ENCODE peak calls at places on chromosome 3, in eight cellular contexts. T is progenitor cell of endocrine pancreas; P is K562; O is Panc1; Q is CD8-positive, alpha-beta T cell; S is HFFc6; W is coronary artery; M is adrenal gland. E is an unnamed sample.

GRCh38 chr3:171770689-171771620 is 39.3 kb downstream of the PLD1 start:
- DNase-seq in T (no peak), P (peak; percentile 72), O (no peak), Q (no peak), S (peak; percentile 70), W (no peak), M (peak; percentile 80), E (no peak)

GRCh38 chr3:23682646-23683045 is 123.1 kb upstream of the UBE2E1 start:
- DNase-seq in T (no peak), P (no peak), O (no peak), Q (no peak), S (no peak), W (no peak), M (no peak), E (no peak)

GRCh38 chr3:69033470-69033869 is 18.7 kb downstream of the TMF1 start:
- DNase-seq in T (no peak), P (no peak), O (peak; percentile 64), Q (no peak), S (peak; percentile 66), W (no peak), M (no peak), E (no peak)

GRCh38 chr3:51719413-51720025 is 12.7 kb downstream of the GRM2 start:
- DNase-seq in T (no peak), P (peak; percentile 3), O (no peak), Q (no peak), S (no peak), W (no peak), M (no peak), E (no peak)

GRCh38 chr3:185257334-185257733 is 3.5 kb upstream of the EHHADH start:
- DNase-seq in T (no peak), P (no peak), O (no peak), Q (no peak), S (no peak), W (no peak), M (no peak), E (no peak)

GRCh38 chr3:71498053-71498452 is 85.5 kb downstream of the FOXP1 start:
- DNase-seq in T (no peak), P (no peak), O (no peak), Q (no peak), S (no peak), W (no peak), M (no peak), E (no peak)

GRCh38 chr3:46503194-46503924 is 5.6 kb downstream of the RTP3 start:
- DNase-seq in T (no peak), P (no peak), O (no peak), Q (no peak), S (no peak), W (no peak), M (no peak), E (no peak)

GRCh38 chr3:177460100-177460499 is 262.8 kb upstream of the TBL1XR1 start:
- DNase-seq in T (no peak), P (no peak), O (no peak), Q (no peak), S (no peak), W (no peak), M (no peak), E (no peak)

GRCh38 chr3:124993462-124993861 is 58.9 kb upstream of the MUC13 start:
- DNase-seq in T (no peak), P (no peak), O (no peak), Q (no peak), S (no peak), W (no peak), M (peak; percentile 31), E (no peak)

GRCh38 chr3:196843435-196844110 is 24.1 kb upstream of the SENP5 start:
- DNase-seq in T (no peak), P (no peak), O (no peak), Q (no peak), S (no peak), W (no peak), M (no peak), E (no peak)

GRCh38 chr3:52879581-52879980 is 17.8 kb downstream of the STIMATE start:
- DNase-seq in T (no peak), P (no peak), O (no peak), Q (no peak), S (no peak), W (no peak), M (no peak), E (no peak)

GRCh38 chr3:120324185-120324584 is 25.0 kb downstream of the LRRC58 start:
- DNase-seq in T (no peak), P (no peak), O (no peak), Q (no peak), S (no peak), W (no peak), M (no peak), E (no peak)

GRCh38 chr3:108401836-108402235 is 105.5 kb downstream of the HHLA2 start:
- DNase-seq in T (no peak), P (no peak), O (no peak), Q (no peak), S (no peak), W (no peak), M (no peak), E (no peak)
- TF ChIP-seq CTCF in T (no peak), P (no peak), O (no peak), Q (no peak), S (no peak), W (no peak), M (no peak), E (no peak)

GRCh38 chr3:146634346-146634745 is 29.2 kb upstream of the PLSCR5 start:
- DNase-seq in T (no peak), P (no peak), O (no peak), Q (no peak), S (no peak), W (no peak), M (no peak), E (no peak)

GRCh38 chr3:146637871-146638270 is 32.7 kb upstream of the PLSCR5 start:
- DNase-seq in T (no peak), P (no peak), O (no peak), Q (no peak), S (no peak), W (no peak), M (no peak), E (no peak)

GRCh38 chr3:146640361-146640760 is 35.2 kb upstream of the PLSCR5 start:
- DNase-seq in T (no peak), P (no peak), O (no peak), Q (no peak), S (no peak), W (no peak), M (no peak), E (no peak)

GRCh38 chr3:146638718-146639117 is 33.6 kb upstream of the PLSCR5 start:
- DNase-seq in T (no peak), P (no peak), O (no peak), Q (no peak), S (no peak), W (no peak), M (no peak), E (no peak)

DNA sequence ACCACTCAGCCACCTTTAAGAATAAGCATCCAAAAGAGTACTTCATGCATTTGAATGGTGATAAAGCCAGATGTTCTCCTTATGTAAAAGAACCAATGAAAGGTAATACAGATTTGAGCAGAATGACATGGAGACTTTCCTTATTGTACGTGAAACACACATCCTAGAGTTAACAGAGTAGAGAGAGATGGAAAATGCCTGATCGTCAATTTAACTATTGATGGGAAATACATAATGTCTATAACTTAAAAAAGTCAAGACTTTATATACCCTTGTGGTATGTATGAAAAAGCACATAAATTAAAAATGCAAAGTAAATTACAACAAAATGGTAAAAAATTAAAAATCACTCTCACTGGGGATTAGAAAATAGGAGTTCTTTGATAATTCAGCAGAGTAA is 31.7 kb upstream of the PLSCR5 start:
- DNase-seq in T (no peak), P (no peak), O (no peak), Q (no peak), S (no peak), W (no peak), M (no peak), E (no peak)
- TF ChIP-seq CTCF in T (no peak), P (no peak), O (no peak), Q (no peak), S (no peak), W (no peak), M (no peak), E (no peak)

GRCh38 chr3:141368062-141368924 is at the start of gene ZBTB38:
- DNase-seq in T (peak; percentile 54), P (peak; percentile 90), O (no peak), Q (no peak), S (peak; percentile 95), W (peak; percentile 98), M (peak; percentile 97), E (peak; percentile 69)

GRCh38 chr3:141368925-141369794 is 856 bp downstream of the ZBTB38 start:
- DNase-seq in T (no peak), P (peak; percentile 46), O (no peak), Q (no peak), S (no peak), W (no peak), M (no peak), E (no peak)

GRCh38 chr3:141365206-141365605 is 3.1 kb upstream of the ZBTB38 start:
- DNase-seq in T (no peak), P (no peak), O (no peak), Q (no peak), S (no peak), W (no peak), M (no peak), E (no peak)

GRCh38 chr3:141367038-141367730 is 1.1 kb upstream of the ZBTB38 start:
- DNase-seq in T (no peak), P (no peak), O (no peak), Q (no peak), S (peak; percentile 100), W (peak; percentile 78), M (no peak), E (no peak)

GRCh38 chr3:141366285-141367037 is 1.8 kb upstream of the ZBTB38 start:
- DNase-seq in T (no peak), P (peak; percentile 63), O (no peak), Q (no peak), S (peak; percentile 91), W (no peak), M (peak; percentile 19), E (no peak)
- TF ChIP-seq CTCF in T (no peak), P (no peak), O (no peak), Q (no peak), S (peak; percentile 64), W (no peak), M (no peak), E (no peak)

GRCh38 chr3:74631341-74631740 is 16.9 kb upstream of the CNTN3 start:
- DNase-seq in T (no peak), P (no peak), O (no peak), Q (no peak), S (no peak), W (no peak), M (no peak), E (no peak)

GRCh38 chr3:74631771-74632170 is 17.3 kb upstream of the CNTN3 start:
- DNase-seq in T (no peak), P (no peak), O (no peak), Q (no peak), S (peak; percentile 25), W (no peak), M (no peak), E (no peak)

GRCh38 chr3:74633021-74633420 is 18.6 kb upstream of the CNTN3 start:
- DNase-seq in T (no peak), P (no peak), O (no peak), Q (no peak), S (peak; percentile 86), W (no peak), M (no peak), E (no peak)

DNA sequence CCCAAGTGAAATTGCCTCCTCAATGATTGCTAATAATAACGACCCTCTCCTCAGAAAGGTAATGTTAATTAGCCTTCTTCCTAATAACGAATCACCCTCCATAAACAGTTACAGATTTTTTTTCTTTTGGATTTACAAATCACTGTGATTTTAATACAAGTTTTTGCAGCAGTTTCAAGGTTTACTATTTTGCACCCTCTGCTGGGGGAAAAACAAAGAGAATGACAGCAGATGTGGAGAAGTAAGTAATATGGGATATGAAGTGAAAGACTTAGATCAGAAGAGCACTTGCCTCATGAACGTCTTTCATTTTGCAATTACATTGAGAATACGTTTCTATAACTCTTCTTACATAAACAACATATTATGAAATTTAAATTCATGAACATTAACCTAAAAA is 16.1 kb upstream of the CNTN3 start:
- DNase-seq in T (no peak), P (no peak), O (no peak), Q (no peak), S (peak; percentile 65), W (no peak), M (no peak), E (no peak)
- TF ChIP-seq CTCF in T (peak; percentile 41), P (no peak), O (no peak), Q (no peak), S (peak; percentile 82), W (no peak), M (peak; percentile 37), E (no peak)

E was measured in mesothelial cell of epicardium.